ENCODE peak calls at places on chromosomes 11 and 22, in five cellular contexts. D is GM23248; C is NCI-H69; Z is activated CD8-positive, alpha-beta memory T cell treated with anti-CD3 and anti-CD28 coated beads for 1 hour; J is activated CD4-positive, CD25-positive, alpha-beta regulatory T cell. Q is an unnamed sample.

GRCh38 chr11:37378989-37379388 is 781.0 kb upstream of the RAG2 start:
- DNase-seq in D (no peak), C (no peak), Z (no peak), J (no peak), Q (no peak)

GRCh38 chr11:16981651-16982194 is 32.5 kb downstream of the PLEKHA7 start:
- DNase-seq in D (peak; percentile 43), C (peak; percentile 82), Z (no peak), J (no peak), Q (peak; percentile 57)

GRCh38 chr11:1484716-1485503 is 1.7 kb downstream of the MOB2 start:
- DNase-seq in D (no peak), C (peak; percentile 88), Z (no peak), J (no peak), Q (no peak)

GRCh38 chr11:72081856-72082255 is 1.2 kb downstream of the LRRC51 start:
- DNase-seq in D (no peak), C (no peak), Z (no peak), J (no peak), Q (no peak)

GRCh38 chr22:28051787-28052356 is 132.8 kb upstream of the PITPNB start:
- DNase-seq in D (peak; percentile 72), C (peak; percentile 82), Z (no peak), J (no peak), Q (peak; percentile 60)

GRCh38 chr11:45802531-45803317 is 2.2 kb upstream of the SLC35C1 start:
- DNase-seq in D (no peak), C (no peak), Z (no peak), J (no peak), Q (no peak)

GRCh38 chr11:86888978-86889341 is 66.2 kb downstream of the FZD4 start:
- DNase-seq in D (peak; percentile 51), C (no peak), Z (no peak), J (no peak), Q (no peak)

GRCh38 chr11:7442588-7443215 is 42.6 kb upstream of the OLFML1 start:
- DNase-seq in D (peak; percentile 60), C (peak; percentile 67), Z (peak; percentile 4), J (peak; percentile 30), Q (peak; percentile 57)

GRCh38 chr11:120182790-120183491 is 27.9 kb upstream of the OAF start:
- DNase-seq in D (peak; percentile 68), C (peak; percentile 40), Z (no peak), J (no peak), Q (peak; percentile 29)

GRCh38 chr11:17799147-17799546 is 64.6 kb downstream of the KCNC1 start:
- DNase-seq in D (no peak), C (no peak), Z (no peak), J (no peak), Q (no peak)

GRCh38 chr22:42932197-42932519 is 75.1 kb upstream of the ARFGAP3 start:
- DNase-seq in D (no peak), C (no peak), Z (no peak), J (no peak), Q (no peak)

GRCh38 chr22:44244265-44244822 is 63.6 kb downstream of the PARVG start:
- DNase-seq in D (no peak), C (no peak), Z (no peak), J (no peak), Q (no peak)

GRCh38 chr22:42649261-42650056 is at the start of gene CYB5R3:
- DNase-seq in D (peak; percentile 95), C (peak; percentile 93), Z (no peak), J (peak; percentile 63), Q (peak; percentile 83)

GRCh38 chr22:46425011-46425410 is 89.5 kb downstream of the TRMU start:
- DNase-seq in D (peak; percentile 59), C (no peak), Z (no peak), J (no peak), Q (no peak)

GRCh38 chr11:109858152-109858551 is 235.0 kb upstream of the ZC3H12C start:
- DNase-seq in D (no peak), C (no peak), Z (no peak), J (no peak), Q (no peak)

GRCh38 chr11:108819957-108820356 is 155.1 kb downstream of the DDX10 start:
- DNase-seq in D (no peak), C (no peak), Z (no peak), J (no peak), Q (no peak)

GRCh38 chr22:42680648-42681047 is 31.5 kb upstream of the CYB5R3 start:
- DNase-seq in D (peak; percentile 97), C (no peak), Z (no peak), J (no peak), Q (no peak)

GRCh38 chr22:23064381-23065068 is 5.8 kb upstream of the GNAZ start:
- DNase-seq in D (no peak), C (no peak), Z (no peak), J (no peak), Q (no peak)

GRCh38 chr11:30113326-30113873 is 96.6 kb upstream of the KCNA4 start:
- DNase-seq in D (no peak), C (peak; percentile 4), Z (no peak), J (no peak), Q (no peak)

GRCh38 chr11:35567737-35568465 is 42.5 kb upstream of the PAMR1 start:
- DNase-seq in D (no peak), C (peak; percentile 67), Z (no peak), J (no peak), Q (no peak)

GRCh38 chr22:27110985-27111451 is 453.6 kb downstream of the MIAT start:
- DNase-seq in D (peak; percentile 50), C (no peak), Z (no peak), J (no peak), Q (no peak)

GRCh38 chr11:17810736-17811135 is 76.2 kb downstream of the KCNC1 start:
- DNase-seq in D (peak; percentile 39), C (peak; percentile 51), Z (no peak), J (no peak), Q (no peak)

GRCh38 chr11:13772223-13773046 is 104.0 kb downstream of the FAR1 start:
- DNase-seq in D (peak; percentile 51), C (peak; percentile 87), Z (peak; percentile 1), J (no peak), Q (no peak)

GRCh38 chr11:87675993-87676392 is 499.2 kb downstream of the RAB38 start:
- DNase-seq in D (no peak), C (no peak), Z (no peak), J (no peak), Q (no peak)

GRCh38 chr11:6613496-6613895 is 1.5 kb upstream of the TAF10 start:
- DNase-seq in D (no peak), C (no peak), Z (no peak), J (no peak), Q (no peak)

GRCh38 chr11:62611705-62612365 is 740 bp downstream of the EML3 start:
- DNase-seq in D (peak; percentile 87), C (peak; percentile 69), Z (no peak), J (no peak), Q (no peak)

GRCh38 chr11:128471138-128471661 is 116.2 kb downstream of the ETS1 start:
- DNase-seq in D (no peak), C (peak; percentile 49), Z (no peak), J (no peak), Q (no peak)

GRCh38 chr11:46202149-46202548 is 75.3 kb upstream of the CREB3L1 start:
- DNase-seq in D (no peak), C (peak; percentile 55), Z (no peak), J (no peak), Q (no peak)

GRCh38 chr11:124238512-124238911 is 2.4 kb upstream of the OR8G1 start:
- DNase-seq in D (no peak), C (no peak), Z (no peak), J (no peak), Q (no peak)

GRCh38 chr11:66477256-66478201 is 2.7 kb upstream of the DPP3 start:
- DNase-seq in D (no peak), C (no peak), Z (no peak), J (no peak), Q (no peak)

GRCh38 chr11:35836185-35836584 is 107.7 kb upstream of the LDLRAD3 start:
- DNase-seq in D (no peak), C (no peak), Z (no peak), J (no peak), Q (no peak)

GRCh38 chr22:44918925-44919392 is 90.8 kb downstream of the PHF21B start:
- DNase-seq in D (no peak), C (no peak), Z (no peak), J (no peak), Q (no peak)

GRCh38 chr11:90332415-90332814 is 109.6 kb upstream of the CHORDC1 start:
- DNase-seq in D (peak; percentile 6), C (peak; percentile 34), Z (no peak), J (no peak), Q (no peak)